ENCODE peak calls at places on chromosome 10, in six cellular contexts. V is endothelial cell, F is AG04449, K is NCI-H1105, G is fibroblast of pulmonary artery, W is T-helper 1 cell. T is an unnamed sample.
A peak's percentile ranks its signal among the peaks of the same experiment; 100 is the strongest.

GRCh38 chr10:126463306-126463705 is 75.0 kb upstream of the ADAM12 start:
- DNase-seq in V (no peak), F (no peak), K (no peak), G (no peak), W (no peak), T (no peak)

GRCh38 chr10:71306951-71307350 is 12.1 kb upstream of the SLC29A3 start:
- DNase-seq in V (no peak), F (no peak), K (no peak), G (no peak), W (no peak), T (no peak)

GRCh38 chr10:31272841-31273240 is 46.2 kb upstream of the ZEB1 start:
- DNase-seq in V (no peak), F (no peak), K (no peak), G (peak; percentile 48), W (no peak), T (no peak)

GRCh38 chr10:87093461-87094372 is 926 bp downstream of the GLUD1 start:
- DNase-seq in V (peak; percentile 55), F (no peak), K (no peak), G (peak; percentile 43), W (peak; percentile 57), T (peak; percentile 15)

GRCh38 chr10:104907509-104907908 is 266.4 kb downstream of the SORCS3 start:
- DNase-seq in V (no peak), F (no peak), K (no peak), G (no peak), W (no peak), T (no peak)

GRCh38 chr10:97311106-97311615 is 7.9 kb upstream of the FRAT1 start:
- DNase-seq in V (no peak), F (no peak), K (no peak), G (no peak), W (no peak), T (peak; percentile 31)

GRCh38 chr10:79292789-79293746 is 54.2 kb upstream of the PPIF start:
- DNase-seq in V (peak; percentile 57), F (no peak), K (no peak), G (no peak), W (no peak), T (no peak)

GRCh38 chr10:28250782-28251181 is 52.1 kb downstream of the MPP7 start:
- DNase-seq in V (no peak), F (no peak), K (peak; percentile 12), G (peak; percentile 47), W (no peak), T (peak; percentile 1)

GRCh38 chr10:21265622-21266021 is 259.9 kb downstream of the SKIDA1 start:
- DNase-seq in V (no peak), F (no peak), K (no peak), G (peak; percentile 61), W (no peak), T (peak; percentile 1)

GRCh38 chr10:282294-283139 is 147.3 kb downstream of the ZMYND11 start:
- DNase-seq in V (no peak), F (peak; percentile 57), K (no peak), G (peak; percentile 17), W (no peak), T (no peak)

GRCh38 chr10:110706690-110707098 is 62.6 kb downstream of the RBM20 start:
- DNase-seq in V (no peak), F (peak; percentile 89), K (no peak), G (peak; percentile 60), W (no peak), T (no peak)

T was measured in NCI-H2171 treated with DMSO at 0.1 percent for 48 hours.